ENCODE peak calls at places on chromosomes 12 and 14, in five cellular contexts. One of them, this sample, is unnamed.

GRCh38 chr12:51636986-51637385 is 46.0 kb downstream of the SCN8A start:
- DNase-seq in GM06990: no peak
- DNase-seq in NCI-H2171: no peak
- DNase-seq in astrocyte of the cerebellum: no peak
- DNase-seq in effector memory CD8-positive, alpha-beta T cell: no peak
- DNase-seq in this sample: no peak

GRCh38 chr14:96229315-96229714 is 24.7 kb downstream of the BDKRB2 start:
- DNase-seq in GM06990: no peak
- DNase-seq in NCI-H2171: no peak
- DNase-seq in astrocyte of the cerebellum: no peak
- DNase-seq in effector memory CD8-positive, alpha-beta T cell: no peak
- DNase-seq in this sample: no peak

GRCh38 chr12:112005419-112006395 is 7.3 kb downstream of the TMEM116 start:
- DNase-seq in GM06990: no peak
- DNase-seq in NCI-H2171: peak
- DNase-seq in astrocyte of the cerebellum: no peak
- DNase-seq in effector memory CD8-positive, alpha-beta T cell: no peak
- DNase-seq in this sample: no peak

GRCh38 chr14:80850197-80850814 is 91.2 kb downstream of the CEP128 start:
- DNase-seq in GM06990: no peak
- DNase-seq in NCI-H2171: peak
- DNase-seq in astrocyte of the cerebellum: peak
- DNase-seq in effector memory CD8-positive, alpha-beta T cell: no peak
- DNase-seq in this sample: no peak

GRCh38 chr12:63149884-63150254 is 1.1 kb downstream of the AVPR1A start:
- DNase-seq in GM06990: peak
- DNase-seq in NCI-H2171: no peak
- DNase-seq in astrocyte of the cerebellum: no peak
- DNase-seq in effector memory CD8-positive, alpha-beta T cell: no peak
- DNase-seq in this sample: no peak

GRCh38 chr12:11797317-11797913 is 147.9 kb downstream of the ETV6 start:
- DNase-seq in GM06990: no peak
- DNase-seq in NCI-H2171: no peak
- DNase-seq in astrocyte of the cerebellum: peak
- DNase-seq in effector memory CD8-positive, alpha-beta T cell: no peak
- DNase-seq in this sample: no peak

GRCh38 chr14:104288272-104288671 is 149.9 kb downstream of the KIF26A start:
- DNase-seq in GM06990: no peak
- DNase-seq in NCI-H2171: no peak
- DNase-seq in astrocyte of the cerebellum: no peak
- DNase-seq in effector memory CD8-positive, alpha-beta T cell: no peak
- DNase-seq in this sample: no peak

GRCh38 chr12:60539592-60539991 is 943.8 kb downstream of the SLC16A7 start:
- DNase-seq in GM06990: no peak
- DNase-seq in NCI-H2171: no peak
- DNase-seq in astrocyte of the cerebellum: no peak
- DNase-seq in effector memory CD8-positive, alpha-beta T cell: no peak
- DNase-seq in this sample: no peak

GRCh38 chr12:59595557-59596231 is at the start of gene SLC16A7:
- DNase-seq in GM06990: peak
- DNase-seq in NCI-H2171: peak
- DNase-seq in astrocyte of the cerebellum: peak
- DNase-seq in effector memory CD8-positive, alpha-beta T cell: peak
- DNase-seq in this sample: peak

GRCh38 chr14:104512771-104513640 is 66.6 kb upstream of the C14orf180 start:
- DNase-seq in GM06990: no peak
- DNase-seq in NCI-H2171: no peak
- DNase-seq in astrocyte of the cerebellum: no peak
- DNase-seq in effector memory CD8-positive, alpha-beta T cell: no peak
- DNase-seq in this sample: no peak

GRCh38 chr14:48111151-48111550 is 435.7 kb upstream of the MDGA2 start:
- DNase-seq in GM06990: no peak
- DNase-seq in NCI-H2171: no peak
- DNase-seq in astrocyte of the cerebellum: no peak
- DNase-seq in effector memory CD8-positive, alpha-beta T cell: no peak
- DNase-seq in this sample: no peak

GRCh38 chr12:70883855-70884254 is 36.7 kb downstream of the PTPRR start:
- DNase-seq in GM06990: no peak
- DNase-seq in NCI-H2171: no peak
- DNase-seq in astrocyte of the cerebellum: no peak
- DNase-seq in effector memory CD8-positive, alpha-beta T cell: no peak
- DNase-seq in this sample: no peak

GRCh38 chr14:27002179-27002578 is 404.3 kb upstream of the NOVA1 start:
- DNase-seq in GM06990: no peak
- DNase-seq in NCI-H2171: no peak
- DNase-seq in astrocyte of the cerebellum: no peak
- DNase-seq in effector memory CD8-positive, alpha-beta T cell: no peak
- DNase-seq in this sample: no peak

GRCh38 chr12:59322473-59322872 is 273.4 kb upstream of the SLC16A7 start:
- DNase-seq in GM06990: no peak
- DNase-seq in NCI-H2171: peak
- DNase-seq in astrocyte of the cerebellum: no peak
- DNase-seq in effector memory CD8-positive, alpha-beta T cell: no peak
- DNase-seq in this sample: no peak

GRCh38 chr12:64187370-64187769 is 34.7 kb downstream of the KICS2 start:
- DNase-seq in GM06990: no peak
- DNase-seq in NCI-H2171: no peak
- DNase-seq in astrocyte of the cerebellum: peak
- DNase-seq in effector memory CD8-positive, alpha-beta T cell: no peak
- DNase-seq in this sample: no peak

This sample was measured in stimulated activated naive CD4-positive, alpha-beta T cell treated with Interleukin-2 at 50 U/mL for 16 hours.